ENCODE peak calls at places on chromosomes 11 and 22, in six cellular contexts. R, Z, S, K, N and I are unnamed samples.

GRCh38 chr22:47598864-47599263 is 836.4 kb downstream of the TBC1D22A start:
- DNase-seq in R (peak), Z (no peak), S (no peak), K (no peak), N (no peak), I (no peak)

GRCh38 chr11:29914203-29914930 is 102.5 kb downstream of the KCNA4 start:
- DNase-seq in R (no peak), Z (no peak), S (no peak), K (no peak), N (no peak), I (no peak)

GRCh38 chr22:24059793-24060192 is 48.7 kb downstream of the CABIN1 start:
- DNase-seq in R (no peak), Z (no peak), S (no peak), K (peak), N (no peak), I (no peak)

GRCh38 chr11:79439893-79440450 is 858 bp downstream of the TENM4 start:
- DNase-seq in R (peak), Z (no peak), S (no peak), K (peak), N (peak), I (peak)

GRCh38 chr11:123742334-123742733 is 874 bp upstream of the ZNF202 start:
- DNase-seq in R (no peak), Z (no peak), S (no peak), K (no peak), N (no peak), I (no peak)

GRCh38 chr11:10931761-10932700 is 74.2 kb upstream of the ZBED5 start:
- DNase-seq in R (peak), Z (no peak), S (no peak), K (no peak), N (peak), I (peak)

GRCh38 chr22:17412232-17412631 is 43.0 kb downstream of the CECR2 start:
- DNase-seq in R (peak), Z (no peak), S (no peak), K (no peak), N (no peak), I (no peak)

GRCh38 chr11:118699508-118700220 is 20.2 kb upstream of the TREH start:
- DNase-seq in R (no peak), Z (no peak), S (no peak), K (no peak), N (no peak), I (no peak)

GRCh38 chr11:17208257-17208999 is 642 bp upstream of the PIK3C2A start:
- DNase-seq in R (no peak), Z (peak), S (peak), K (peak), N (peak), I (no peak)

GRCh38 chr11:79953629-79954028 is 512.8 kb upstream of the TENM4 start:
- DNase-seq in R (no peak), Z (no peak), S (no peak), K (no peak), N (no peak), I (no peak)

GRCh38 chr11:69089258-69089657 is 40.5 kb downstream of the TPCN2 start:
- DNase-seq in R (no peak), Z (peak), S (peak), K (peak), N (peak), I (no peak)

GRCh38 chr22:21690401-21690801 is 24.6 kb downstream of the PPIL2 start:
- DNase-seq in R (no peak), Z (no peak), S (no peak), K (no peak), N (no peak), I (no peak)

GRCh38 chr11:12090061-12090572 is 20.3 kb upstream of the MICAL2 start:
- DNase-seq in R (peak), Z (peak), S (peak), K (peak), N (no peak), I (peak)

GRCh38 chr22:17266261-17266971 is 47.2 kb upstream of the ADA2 start:
- DNase-seq in R (no peak), Z (no peak), S (no peak), K (no peak), N (no peak), I (peak)

GRCh38 chr11:19458231-19458630 is 217.5 kb upstream of the E2F8 start:
- DNase-seq in R (no peak), Z (no peak), S (no peak), K (no peak), N (no peak), I (no peak)

GRCh38 chr22:20267441-20268288 is 453 bp downstream of the RTN4R start:
- DNase-seq in R (peak), Z (no peak), S (no peak), K (no peak), N (no peak), I (no peak)

GRCh38 chr11:65645710-65646109 is 7.8 kb downstream of the SIPA1 start:
- DNase-seq in R (peak), Z (peak), S (peak), K (peak), N (no peak), I (no peak)

GRCh38 chr11:34213366-34213765 is 107.9 kb downstream of the NAT10 start:
- DNase-seq in R (no peak), Z (peak), S (peak), K (peak), N (no peak), I (no peak)

GRCh38 chr11:10263929-10264328 is 30.1 kb downstream of the SBF2 start:
- DNase-seq in R (no peak), Z (peak), S (peak), K (peak), N (no peak), I (no peak)

GRCh38 chr11:119608201-119608600 is 120.8 kb downstream of the NECTIN1 start:
- DNase-seq in R (no peak), Z (no peak), S (no peak), K (no peak), N (no peak), I (no peak)

GRCh38 chr11:110891411-110891810 is 179.2 kb upstream of the ARHGAP20 start:
- DNase-seq in R (no peak), Z (peak), S (peak), K (peak), N (no peak), I (no peak)

GRCh38 chr11:110892741-110893285 is 180.6 kb upstream of the ARHGAP20 start:
- DNase-seq in R (no peak), Z (peak), S (peak), K (no peak), N (no peak), I (no peak)

GRCh38 chr11:46391186-46391577 is 394 bp downstream of the CHRM4 start:
- DNase-seq in R (no peak), Z (no peak), S (no peak), K (no peak), N (no peak), I (no peak)

GRCh38 chr11:84819128-84819527 is 808.0 kb downstream of the DLG2 start:
- DNase-seq in R (no peak), Z (no peak), S (peak), K (peak), N (no peak), I (no peak)

GRCh38 chr11:86798988-86799387 is 1.4 kb upstream of the PRSS23 start:
- DNase-seq in R (no peak), Z (peak), S (peak), K (peak), N (peak), I (no peak)

GRCh38 chr11:3222941-3223905 is 4.6 kb upstream of the MRGPRG start:
- DNase-seq in R (no peak), Z (no peak), S (no peak), K (no peak), N (no peak), I (no peak)

GRCh38 chr22:43537019-43537585 is 125.3 kb downstream of the MPPED1 start:
- DNase-seq in R (peak), Z (no peak), S (no peak), K (no peak), N (no peak), I (no peak)
- TF ChIP-seq CTCF in R (no peak), Z (no peak), S (no peak), K (no peak), N (no peak), I (no peak)

DNA sequence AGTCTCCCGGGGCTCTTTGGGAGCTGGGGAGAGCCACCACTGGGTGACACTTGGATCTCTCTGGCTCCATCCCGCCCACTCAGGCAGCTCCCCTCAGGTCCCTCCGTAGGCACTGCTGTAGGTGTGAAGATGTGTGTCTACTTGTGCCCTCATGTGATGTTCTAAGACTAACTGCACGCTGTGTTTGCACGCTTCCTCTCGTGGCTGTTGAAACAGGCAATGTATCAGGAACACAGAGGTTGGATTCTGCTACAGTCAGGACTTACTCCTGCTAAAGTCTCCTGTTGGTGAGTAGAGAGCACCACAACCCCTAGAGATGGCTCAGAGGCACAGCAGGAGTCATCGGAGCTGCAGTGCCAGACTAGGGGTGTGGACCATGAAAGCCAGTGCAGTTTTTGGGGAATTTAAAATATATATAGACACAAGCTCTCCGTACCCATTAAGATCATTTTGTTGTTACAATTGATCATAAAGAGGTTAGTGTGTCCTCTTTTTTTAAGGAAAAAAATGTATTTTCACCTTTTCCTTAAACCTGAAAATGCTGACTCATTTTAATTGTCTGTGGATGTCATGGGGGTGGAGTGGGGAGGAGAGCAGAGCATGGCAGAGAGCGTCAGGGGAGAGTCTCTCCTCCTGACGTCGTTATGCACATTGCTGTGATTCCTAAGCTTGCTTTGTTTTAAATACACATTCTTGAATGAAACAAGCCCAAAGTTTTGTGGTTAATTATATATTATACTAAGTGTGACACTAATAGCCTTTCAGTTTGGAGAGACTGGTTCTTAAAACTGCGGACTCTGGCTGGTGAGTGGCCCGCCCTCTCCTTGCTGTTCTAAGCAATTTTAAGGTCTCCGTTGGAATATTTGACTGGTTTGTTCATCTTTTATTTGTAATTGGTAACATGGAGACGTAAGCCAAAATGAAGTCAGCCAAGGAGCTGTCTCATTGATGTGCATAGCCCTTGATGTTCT is 16.2 kb upstream of the CTTN start:
- DNase-seq in R (no peak), Z (peak), S (peak), K (peak), N (no peak), I (no peak)
- H3K4me3 ChIP-seq in R (no peak), Z (peak), S (no peak), K (no peak), N (no peak), I (no peak)

DNA sequence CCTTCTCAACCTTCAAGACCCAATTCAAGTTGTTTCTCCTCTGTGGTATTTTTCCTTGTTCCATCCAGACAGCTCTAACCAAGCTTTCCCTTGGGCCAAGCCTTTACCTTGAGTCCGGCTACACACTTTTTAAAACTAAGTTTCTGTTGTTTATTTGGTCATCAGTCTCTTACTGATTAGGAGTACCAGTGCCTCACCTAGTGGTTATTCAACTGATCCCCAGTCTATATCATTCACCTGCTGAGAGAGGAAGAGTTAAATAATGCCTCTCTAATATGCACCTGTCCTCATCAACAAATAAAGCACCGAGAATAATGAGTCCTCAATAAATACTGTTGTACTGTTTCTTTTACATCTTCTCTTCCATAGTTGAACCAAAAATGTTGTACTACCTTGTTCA is 160.8 kb downstream of the MSANTD4 start:
- DNase-seq in R (no peak), Z (peak), S (no peak), K (no peak), N (no peak), I (no peak)
- TF ChIP-seq CTCF in R (no peak), Z (peak), S (peak), K (no peak), N (no peak), I (no peak)

GRCh38 chr22:36156515-36157419 is 3.8 kb downstream of the APOL3 start:
- DNase-seq in R (peak), Z (peak), S (peak), K (peak), N (peak), I (peak)
- H3K4me3 ChIP-seq in R (peak), Z (peak), S (peak), K (peak), N (peak), I (no peak)

GRCh38 chr22:46386312-46386711 is 50.8 kb downstream of the TRMU start:
- DNase-seq in R (no peak), Z (no peak), S (no peak), K (no peak), N (no peak), I (no peak)
- TF ChIP-seq CTCF in R (no peak), Z (no peak), S (no peak), K (no peak), N (no peak), I (no peak)

GRCh38 chr11:115199501-115199900 is 304.7 kb downstream of the CADM1 start:
- DNase-seq in R (no peak), Z (peak), S (peak), K (peak), N (no peak), I (no peak)
- H3K4me3 ChIP-seq in R (no peak), Z (no peak), S (no peak), K (no peak), N (no peak), I (no peak)

GRCh38 chr11:23112987-23113886 is 253.0 kb upstream of the CCDC179 start:
- DNase-seq in R (no peak), Z (peak), S (peak), K (peak), N (no peak), I (peak)
- TF ChIP-seq CTCF in R (peak), Z (peak), S (peak), K (peak), N (no peak), I (no peak)

GRCh38 chr11:62879554-62879953 is 1.1 kb upstream of the SLC3A2 start:
- DNase-seq in R (no peak), Z (no peak), S (no peak), K (no peak), N (peak), I (no peak)
- H3K4me3 ChIP-seq in R (peak), Z (no peak), S (peak), K (peak), N (peak), I (no peak)